ENCODE peak calls at places on chromosomes 2 and 18, in seven cellular contexts. V is A549, J is IMR-90, F is PC-3, O is GM23248, Y is mesendoderm, T is HepG2. D is an unnamed sample. For H3K4me1, the result is how much of the 10 kb centered on the place peaks cover.

GRCh38 chr2:17166506-17166905 is 351.7 kb downstream of the RAD51AP2 start:
- DNase-seq in V (no peak), J (peak), F (no peak), O (peak), Y (no peak), T (no peak), D (peak)

GRCh38 chr2:201929627-201930026 is 104.0 kb upstream of the FZD7 start:
- DNase-seq in V (no peak), J (no peak), F (no peak), O (no peak), Y (peak), T (no peak), D (no peak)

GRCh38 chr2:127486247-127486912 is 39.9 kb downstream of the IWS1 start:
- DNase-seq in V (no peak), J (peak), F (no peak), O (peak), Y (no peak), T (no peak), D (no peak)

GRCh38 chr2:152706477-152707020 is 10.7 kb downstream of the PRPF40A start:
- DNase-seq in V (no peak), J (no peak), F (no peak), O (no peak), Y (no peak), T (no peak), D (no peak)

GRCh38 chr2:61993422-61994024 is 88.0 kb downstream of the COMMD1 start:
- DNase-seq in V (peak), J (peak), F (peak), O (peak), Y (peak), T (peak), D (peak)

GRCh38 chr18:48222118-48222517 is 187.1 kb downstream of the ZBTB7C start:
- DNase-seq in V (peak), J (no peak), F (peak), O (peak), Y (no peak), T (peak), D (peak)

GRCh38 chr2:112055110-112055832 is at the start of gene TMEM87B:
- DNase-seq in V (peak), J (peak), F (peak), O (peak), Y (peak), T (peak), D (peak)

GRCh38 chr2:160389875-160390274 is 103.7 kb downstream of the RBMS1 start:
- DNase-seq in V (peak), J (peak), F (no peak), O (peak), Y (no peak), T (no peak), D (no peak)

GRCh38 chr2:185787530-185788145 is 49.0 kb downstream of the FSIP2 start:
- DNase-seq in V (no peak), J (no peak), F (peak), O (peak), Y (no peak), T (no peak), D (no peak)

GRCh38 chr2:221482581-221483140 is 89.4 kb downstream of the EPHA4 start:
- DNase-seq in V (no peak), J (no peak), F (no peak), O (no peak), Y (no peak), T (no peak), D (no peak)

DNA sequence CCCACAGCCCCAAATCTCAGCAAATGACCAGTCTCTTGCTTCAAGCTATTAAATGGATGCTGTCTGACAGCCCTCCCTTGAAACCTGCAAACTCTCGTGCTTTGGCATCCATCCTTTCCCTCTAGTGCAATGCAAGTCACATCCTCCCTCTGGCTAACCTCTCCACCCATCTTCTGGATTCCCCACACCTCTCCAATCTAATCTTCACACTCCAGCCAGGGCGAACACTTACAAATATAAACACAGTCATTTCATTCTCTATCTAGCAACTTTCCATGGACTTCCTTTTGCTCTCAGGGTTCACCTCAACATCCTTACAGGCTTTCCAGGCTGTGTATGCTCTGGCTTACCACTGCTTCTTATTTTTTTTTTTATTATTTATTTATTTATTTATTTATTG is 10.1 kb upstream of the NARS1 start:
- DNase-seq in V (no peak), J (no peak), F (no peak), O (no peak), Y (no peak), T (no peak), D (no peak)
- H3K4me2 ChIP-seq in V (peak), J (no peak), F (no peak), O (no peak), Y (no peak), T (no peak), D (peak)

GRCh38 chr2:65277791-65278449 is 50.3 kb downstream of the ACTR2 start:
- DNase-seq in V (no peak), J (peak), F (peak), O (peak), Y (no peak), T (no peak), D (peak)
- H3K4me1 ChIP-seq in V (under half), J (under half), F (under half), O (under half), Y (under half), T (under half), D (under half)

GRCh38 chr2:76197428-76197827 is 486.7 kb upstream of the GCFC2 start:
- DNase-seq in V (no peak), J (no peak), F (no peak), O (no peak), Y (peak), T (no peak), D (no peak)
- H3K4me2 ChIP-seq in V (no peak), J (no peak), F (peak), O (no peak), Y (no peak), T (peak), D (no peak)

DNA sequence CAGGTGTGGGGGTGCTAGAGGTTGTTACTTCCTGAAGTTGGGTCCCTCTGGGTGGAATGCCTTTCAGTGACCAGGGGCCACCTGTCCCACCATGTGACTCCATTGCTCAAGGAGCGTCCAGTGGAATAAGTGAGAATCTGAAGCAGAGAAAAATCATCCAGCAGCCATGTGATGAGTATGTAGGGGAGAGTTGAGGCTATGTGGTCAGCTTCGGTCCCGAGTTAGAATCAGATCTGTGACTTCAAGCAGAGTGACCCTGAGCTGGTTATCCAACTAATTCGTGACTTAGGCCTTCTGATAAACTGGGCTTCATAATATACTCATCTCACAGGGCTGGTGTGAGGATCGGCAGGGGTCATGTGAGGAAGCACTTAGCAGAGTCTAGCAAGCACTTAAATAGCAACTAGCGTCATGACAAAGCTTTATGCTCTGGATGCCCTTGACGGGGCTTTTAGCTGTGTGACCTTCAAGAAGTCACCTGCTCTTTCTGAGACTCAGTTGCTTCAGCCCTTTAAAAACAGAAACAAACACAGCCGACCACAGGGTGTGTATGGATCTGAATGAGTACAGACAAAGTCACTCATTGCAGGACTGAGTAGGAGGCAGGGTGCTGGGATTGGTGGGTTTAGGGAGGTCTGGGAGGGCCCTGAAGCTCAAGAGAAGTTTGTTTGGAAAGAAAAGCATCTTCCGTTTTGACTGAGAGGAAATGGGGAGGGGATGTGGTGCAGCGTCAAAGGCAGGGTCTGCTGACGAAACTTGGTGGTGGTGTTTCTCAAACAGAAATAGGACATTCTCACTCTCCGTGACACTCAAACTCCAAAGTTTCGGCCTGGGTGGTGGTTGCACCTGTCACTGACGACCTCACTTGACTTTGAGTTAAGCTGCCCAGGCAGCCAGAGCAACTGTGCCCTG is 264.0 kb upstream of the CXCR4 start:
- DNase-seq in V (no peak), J (no peak), F (no peak), O (no peak), Y (no peak), T (no peak), D (no peak)
- H3K4me1 ChIP-seq in V (under half), J (under half), F (under half), O (under half), Y (under half), T (under half), D (under half)

GRCh38 chr18:3985664-3986063 is 469.4 kb downstream of the DLGAP1 start:
- DNase-seq in V (peak), J (peak), F (peak), O (peak), Y (no peak), T (no peak), D (no peak)

GRCh38 chr18:3984163-3984757 is 470.8 kb downstream of the DLGAP1 start:
- DNase-seq in V (no peak), J (no peak), F (no peak), O (no peak), Y (no peak), T (no peak), D (no peak)

GRCh38 chr18:3982541-3982940 is 472.6 kb downstream of the DLGAP1 start:
- DNase-seq in V (no peak), J (peak), F (no peak), O (peak), Y (no peak), T (no peak), D (no peak)

GRCh38 chr18:3983351-3983969 is 471.6 kb downstream of the DLGAP1 start:
- DNase-seq in V (peak), J (peak), F (peak), O (peak), Y (no peak), T (no peak), D (no peak)

DNA sequence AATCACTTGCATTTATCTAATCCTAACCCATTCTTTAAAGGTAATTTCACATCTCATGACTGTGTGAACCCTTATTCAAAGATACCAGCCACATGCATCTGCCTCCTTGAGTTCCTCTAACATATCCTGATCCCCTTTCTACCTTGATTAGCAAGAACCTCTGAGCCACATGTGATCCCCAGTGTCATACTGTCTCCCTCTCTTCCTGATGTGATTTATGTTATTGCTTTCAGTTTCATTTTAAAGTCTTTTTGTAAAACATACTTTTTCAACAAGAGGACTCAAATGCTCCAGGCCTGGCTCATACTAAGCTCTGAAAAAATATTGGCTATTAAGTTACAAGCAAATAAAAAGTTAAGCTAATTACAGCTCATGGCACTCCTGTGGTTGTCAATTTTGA is 470.1 kb downstream of the DLGAP1 start:
- DNase-seq in V (no peak), J (peak), F (no peak), O (peak), Y (no peak), T (no peak), D (no peak)
- H3K4me2 ChIP-seq in V (peak), J (peak), F (no peak), O (peak), Y (no peak), T (no peak), D (no peak)

DNA sequence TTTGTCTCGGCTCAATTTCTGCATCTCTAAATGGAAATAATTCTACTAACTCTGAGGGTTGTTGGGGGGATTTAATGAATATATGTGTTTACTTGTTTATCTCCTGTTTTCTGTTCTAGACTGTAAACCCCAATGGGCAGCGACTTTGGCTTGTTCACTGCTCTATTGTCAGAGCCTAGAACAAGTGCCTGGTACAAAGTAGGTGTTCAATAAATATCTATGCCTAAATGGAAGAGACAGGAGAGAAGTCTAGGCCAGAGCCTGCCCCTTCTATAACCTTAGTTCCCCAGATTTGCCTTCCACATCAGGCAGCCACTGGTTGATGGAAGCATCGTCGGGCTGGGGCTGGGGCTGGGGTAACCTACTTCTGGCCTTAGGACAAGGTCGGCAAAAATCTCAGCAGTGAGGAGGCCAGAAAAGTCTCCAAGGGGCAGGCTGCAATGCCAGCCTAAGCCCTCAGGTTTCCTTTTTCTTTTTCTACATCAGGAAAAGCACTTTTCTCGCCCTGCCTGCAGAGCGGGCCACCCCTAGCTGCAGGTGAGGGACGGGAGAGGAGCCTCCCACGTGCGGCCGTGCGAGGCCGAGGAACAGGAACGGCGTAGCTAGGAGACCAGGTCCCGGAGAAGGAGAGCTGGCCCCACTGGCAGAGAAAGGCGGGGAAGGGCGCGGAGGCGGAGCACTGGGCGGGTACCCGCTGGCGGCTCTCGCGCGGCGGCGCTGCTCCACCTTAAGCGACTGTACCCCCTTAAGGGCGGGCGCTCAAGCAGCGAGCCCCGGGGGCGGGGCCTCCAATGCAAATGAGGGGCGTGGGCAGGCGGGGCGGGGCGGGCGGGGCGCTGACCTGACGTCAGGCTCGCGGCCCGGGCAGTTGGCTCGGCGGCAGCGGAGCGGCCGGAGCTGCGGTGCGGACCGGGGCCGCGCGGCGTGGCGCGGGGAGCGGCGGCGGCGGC is at the start of gene CNNM4:
- DNase-seq in V (peak), J (peak), F (peak), O (peak), Y (peak), T (peak), D (peak)
- H3K4me1 ChIP-seq in V (under half), J (under half), F (under half), O (under half), Y (under half), T (half or more), D (under half)

DNA sequence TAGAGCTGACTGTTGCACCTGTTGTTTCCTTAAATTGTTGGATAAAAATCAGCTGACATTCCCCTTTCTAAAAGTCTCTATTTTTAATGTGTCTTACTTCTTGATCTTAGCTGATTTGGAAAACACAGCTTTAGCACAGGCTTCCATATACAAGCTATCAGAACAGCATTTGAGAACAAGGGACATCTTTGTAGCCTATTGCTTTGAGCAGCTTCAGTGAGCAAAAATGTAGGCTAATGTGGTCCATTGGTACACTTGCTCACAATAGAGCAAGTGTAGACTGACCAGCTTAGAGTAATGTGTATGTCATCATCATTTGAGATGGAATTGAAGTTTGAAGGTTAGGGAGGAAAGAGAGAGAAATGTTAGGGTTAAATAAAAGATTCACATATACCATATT is 7.0 kb downstream of the INPP1 start:
- DNase-seq in V (no peak), J (no peak), F (no peak), O (no peak), Y (no peak), T (no peak), D (no peak)
- H3K4me2 ChIP-seq in V (no peak), J (no peak), F (no peak), O (no peak), Y (no peak), T (no peak), D (no peak)

DNA sequence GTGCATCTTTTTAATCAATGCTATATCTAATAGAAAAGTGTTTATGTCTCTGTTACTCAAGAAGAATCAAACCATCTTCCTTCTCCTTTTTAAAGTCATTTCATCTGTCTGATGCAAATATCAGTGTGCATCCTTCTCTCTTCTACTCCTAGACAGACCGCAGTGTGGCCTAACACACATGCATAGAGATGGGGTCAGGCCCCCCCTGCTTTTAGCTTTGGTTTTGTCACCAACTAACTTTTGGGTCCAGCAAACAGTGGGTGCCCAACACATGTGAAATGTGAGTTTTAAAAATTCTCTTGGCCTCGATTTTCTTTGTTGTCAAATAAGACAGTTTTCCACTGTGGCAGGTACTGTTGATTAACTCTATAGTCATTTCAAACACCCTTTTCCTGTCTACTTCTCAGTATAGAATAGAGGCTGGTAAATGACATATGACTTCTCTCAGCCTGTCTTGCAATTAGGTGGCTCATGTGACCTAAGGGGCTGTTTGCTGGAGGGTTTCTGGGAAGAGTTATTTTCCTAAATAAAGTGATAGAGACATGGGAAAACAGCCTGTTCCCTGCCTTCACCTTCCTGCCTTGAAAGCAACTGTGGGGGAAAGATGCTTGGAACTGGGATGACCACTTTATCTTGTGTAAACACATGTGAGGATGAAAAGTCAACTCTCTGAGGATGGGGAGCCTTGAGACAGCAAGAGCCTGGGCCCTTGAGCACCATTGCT is 65.7 kb upstream of the DARS1 start:
- DNase-seq in V (no peak), J (no peak), F (no peak), O (no peak), Y (no peak), T (no peak), D (no peak)
- H3K4me1 ChIP-seq in V (under half), J (under half), F (under half), O (under half), Y (under half), T (under half), D (under half)

DNA sequence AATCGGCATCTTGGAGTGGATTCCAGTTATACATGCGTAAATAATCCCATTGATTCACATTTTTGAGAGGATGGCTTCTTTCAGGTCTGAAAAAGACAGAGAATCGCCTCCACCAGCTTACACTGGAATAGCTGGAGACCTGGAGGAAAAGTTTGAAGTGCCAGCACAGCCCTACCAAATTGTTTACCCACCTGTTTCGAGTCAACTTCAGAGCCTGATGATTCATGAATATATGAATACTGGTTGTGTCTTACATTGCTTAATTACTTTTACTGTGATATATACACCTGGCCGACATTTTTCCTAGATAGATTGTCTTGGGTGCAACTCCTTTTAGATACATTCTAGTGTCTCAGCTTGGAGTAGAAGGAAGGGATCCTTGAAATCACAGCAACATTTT is 335 bp upstream of the NCKAP5 start:
- DNase-seq in V (no peak), J (no peak), F (peak), O (no peak), Y (no peak), T (no peak), D (no peak)
- H3K4me2 ChIP-seq in V (peak), J (peak), F (peak), O (peak), Y (no peak), T (no peak), D (no peak)

GRCh38 chr18:75207298-75208054 is 1.5 kb downstream of the PTGR3 start:
- DNase-seq in V (no peak), J (peak), F (peak), O (peak), Y (peak), T (peak), D (peak)
- H3K4me1 ChIP-seq in V (under half), J (under half), F (under half), O (under half), Y (under half), T (under half), D (under half)

D was measured in Karpas-422.